ENCODE peak calls at places on chromosomes 11 and 22, in five cellular contexts. N, T, K, U and P are unnamed samples.

GRCh38 chr11:31816467-31817053 is 5.4 kb upstream of the PAX6 start:
- DNase-seq in N (no peak), T (no peak), K (no peak), U (no peak), P (no peak)

GRCh38 chr11:3022300-3022967 is 30.3 kb upstream of the NAP1L4 start:
- DNase-seq in N (no peak), T (peak; percentile 6), K (peak; percentile 74), U (no peak), P (peak; percentile 64)

GRCh38 chr11:79437981-79438630 is 2.7 kb downstream of the TENM4 start:
- DNase-seq in N (no peak), T (no peak), K (peak; percentile 68), U (no peak), P (peak; percentile 6)

GRCh38 chr22:37337204-37337943 is 55.1 kb downstream of the CYTH4 start:
- DNase-seq in N (no peak), T (no peak), K (peak; percentile 53), U (no peak), P (peak; percentile 40)

GRCh38 chr22:32164084-32164894 is 5.2 kb upstream of the C22orf42 start:
- DNase-seq in N (no peak), T (no peak), K (no peak), U (no peak), P (no peak)

GRCh38 chr11:35139883-35140282 is 912 bp downstream of the CD44 start:
- DNase-seq in N (no peak), T (no peak), K (peak; percentile 44), U (no peak), P (peak; percentile 16)

GRCh38 chr22:49021097-49021925 is 806.4 kb downstream of the BRD1 start:
- DNase-seq in N (no peak), T (no peak), K (no peak), U (no peak), P (no peak)

GRCh38 chr11:64805481-64805880 is 2.5 kb upstream of the MAP4K2 start:
- DNase-seq in N (no peak), T (no peak), K (no peak), U (no peak), P (no peak)

GRCh38 chr11:34975482-34975881 is 59.1 kb downstream of the PDHX start:
- DNase-seq in N (no peak), T (no peak), K (no peak), U (no peak), P (no peak)

GRCh38 chr11:125201525-125202121 is 37.1 kb downstream of the PKNOX2 start:
- DNase-seq in N (no peak), T (no peak), K (peak; percentile 55), U (no peak), P (no peak)

GRCh38 chr11:62546937-62547625 is 475 bp upstream of the AHNAK start:
- DNase-seq in N (no peak), T (peak; percentile 18), K (peak; percentile 37), U (no peak), P (peak; percentile 50)

GRCh38 chr22:42808516-42808915 is 48.6 kb downstream of the ARFGAP3 start:
- DNase-seq in N (no peak), T (no peak), K (peak; percentile 24), U (no peak), P (no peak)

GRCh38 chr11:8207080-8208000 is 38.5 kb upstream of the RIC3 start:
- DNase-seq in N (no peak), T (no peak), K (no peak), U (no peak), P (no peak)

GRCh38 chr22:40258463-40259046 is 80.8 kb downstream of the TNRC6B start:
- DNase-seq in N (no peak), T (no peak), K (peak; percentile 20), U (no peak), P (peak; percentile 54)

GRCh38 chr11:34676227-34676626 is 55.3 kb downstream of the EHF start:
- DNase-seq in N (no peak), T (no peak), K (no peak), U (no peak), P (no peak)

GRCh38 chr11:77069969-77070582 is 3.3 kb downstream of the CAPN5 start:
- DNase-seq in N (no peak), T (no peak), K (no peak), U (no peak), P (no peak)

GRCh38 chr11:26571861-26572654 is at the start of gene MUC15:
- DNase-seq in N (no peak), T (no peak), K (no peak), U (no peak), P (no peak)

GRCh38 chr11:2271077-2271326 is 614 bp upstream of the ASCL2 start:
- DNase-seq in N (no peak), T (peak; percentile 33), K (no peak), U (no peak), P (no peak)

GRCh38 chr22:46449974-46450745 is 87.3 kb downstream of the CELSR1 start:
- DNase-seq in N (no peak), T (no peak), K (no peak), U (no peak), P (no peak)

GRCh38 chr11:75140269-75141138 is 10.4 kb upstream of the SLCO2B1 start:
- DNase-seq in N (peak; percentile 83), T (peak; percentile 82), K (peak; percentile 29), U (peak; percentile 67), P (peak; percentile 11)

GRCh38 chr11:125167292-125167953 is 2.9 kb downstream of the PKNOX2 start:
- DNase-seq in N (no peak), T (no peak), K (peak; percentile 56), U (no peak), P (no peak)

GRCh38 chr11:64285885-64286800 is 495 bp downstream of the GPR137 start:
- DNase-seq in N (no peak), T (no peak), K (no peak), U (no peak), P (no peak)

GRCh38 chr11:61541568-61541967 is 33.0 kb downstream of the LRRC10B start:
- DNase-seq in N (no peak), T (no peak), K (peak; percentile 70), U (no peak), P (peak; percentile 84)

GRCh38 chr11:3655548-3655947 is 10.6 kb downstream of the ART1 start:
- DNase-seq in N (no peak), T (no peak), K (no peak), U (no peak), P (no peak)

GRCh38 chr11:94655951-94656350 is 88.8 kb downstream of the PIWIL4 start:
- DNase-seq in N (no peak), T (no peak), K (no peak), U (no peak), P (no peak)

GRCh38 chr11:31240340-31240904 is 129.1 kb downstream of the DCDC1 start:
- DNase-seq in N (no peak), T (peak; percentile 4), K (peak; percentile 48), U (no peak), P (peak; percentile 15)

GRCh38 chr22:17451251-17451765 is 82.0 kb downstream of the CECR2 start:
- DNase-seq in N (no peak), T (no peak), K (no peak), U (no peak), P (no peak)

GRCh38 chr11:3641191-3641590 is 601 bp downstream of the ART5 start:
- DNase-seq in N (no peak), T (no peak), K (no peak), U (no peak), P (no peak)

GRCh38 chr11:70608568-70609314 is 210.4 kb downstream of the CTTN start:
- DNase-seq in N (no peak), T (no peak), K (peak; percentile 34), U (no peak), P (no peak)

GRCh38 chr22:43234299-43234988 is 47.5 kb upstream of the TTLL12 start:
- DNase-seq in N (no peak), T (no peak), K (no peak), U (no peak), P (no peak)

GRCh38 chr11:44978961-44979331 is 28.3 kb upstream of the TP53I11 start:
- DNase-seq in N (no peak), T (no peak), K (no peak), U (no peak), P (no peak)

GRCh38 chr11:808427-809286 is 1.1 kb upstream of the RPLP2 start:
- DNase-seq in N (no peak), T (no peak), K (no peak), U (no peak), P (peak; percentile 0)

GRCh38 chr11:10407055-10407454 is 48.0 kb upstream of the AMPD3 start:
- DNase-seq in N (no peak), T (no peak), K (peak; percentile 28), U (no peak), P (peak; percentile 84)